ENCODE peak calls at places on chromosomes 2 and 18, in eight cellular contexts. W is substantia nigra, I is ecto neural progenitor cell, K is HT-29, L is Panc1, J is neural crest cell, Q is GM12865, B is H9. E is an unnamed sample.

GRCh38 chr18:64546451-64546850 is 397.6 kb upstream of the LINC00305 start:
- DNase-seq in W (no peak), B (no peak), K (no peak), I (no peak), Q (no peak), J (no peak), L (no peak), E (no peak)

GRCh38 chr2:8576525-8577157 is 105.2 kb upstream of the ID2 start:
- DNase-seq in Q (peak; percentile 76), W (peak; percentile 28), L (no peak), J (no peak), I (peak; percentile 42), B (no peak), K (no peak), E (no peak)

GRCh38 chr18:67639872-67640271 is 123.4 kb upstream of the DSEL start:
- DNase-seq in W (no peak), B (no peak), K (no peak), J (no peak), L (no peak), Q (no peak), I (no peak), E (no peak)

GRCh38 chr2:159256159-159256558 is 30.3 kb downstream of the WDSUB1 start:
- DNase-seq in J (no peak), K (no peak), I (no peak), L (no peak), B (no peak), Q (no peak), W (no peak), E (no peak)

GRCh38 chr2:143282684-143283083 is 153.5 kb downstream of the ARHGAP15 start:
- DNase-seq in W (no peak), I (no peak), K (no peak), Q (peak; percentile 15), B (peak; percentile 55), J (no peak), L (no peak), E (no peak)

GRCh38 chr18:62425465-62426190 is 97.2 kb upstream of the ZCCHC2 start:
- DNase-seq in Q (peak; percentile 87), B (peak; percentile 83), K (peak; percentile 87), W (peak; percentile 31), L (peak; percentile 94), J (peak; percentile 65), I (peak; percentile 64), E (peak; percentile 83)

GRCh38 chr18:79477711-79478483 is 82.2 kb downstream of the NFATC1 start:
- DNase-seq in W (no peak), Q (no peak), B (no peak), K (no peak), J (no peak), I (no peak), L (no peak), E (no peak)

GRCh38 chr2:169080250-169081035 is 11.1 kb downstream of the DHRS9 start:
- DNase-seq in I (no peak), K (no peak), W (no peak), B (no peak), Q (peak; percentile 57), L (no peak), J (no peak), E (no peak)

GRCh38 chr2:217839750-217840107 is 163.1 kb downstream of the TNS1 start:
- DNase-seq in B (no peak), W (no peak), I (no peak), K (no peak), Q (no peak), J (no peak), L (no peak), E (no peak)

GRCh38 chr2:72837171-72837570 is 11.3 kb upstream of the EXOC6B start:
- DNase-seq in Q (no peak), J (no peak), B (no peak), I (no peak), K (no peak), L (no peak), W (no peak), E (no peak)

GRCh38 chr18:74499633-74500032 is 3.5 kb downstream of the CNDP2 start:
- DNase-seq in Q (peak; percentile 86), J (no peak), W (peak; percentile 70), K (peak; percentile 37), B (peak; percentile 57), L (no peak), I (no peak), E (no peak)

GRCh38 chr2:200054681-200055468 is 99.5 kb downstream of the MAIP1 start:
- DNase-seq in Q (peak; percentile 3), B (peak; percentile 87), J (peak; percentile 12), W (no peak), K (no peak), L (no peak), I (peak; percentile 51), E (peak; percentile 4)

GRCh38 chr2:118090387-118091139 is 2.3 kb downstream of the INSIG2 start:
- DNase-seq in B (no peak), W (no peak), Q (no peak), L (no peak), K (no peak), J (no peak), I (no peak), E (no peak)

GRCh38 chr2:171244466-171244969 is 83.8 kb upstream of the TLK1 start:
- DNase-seq in L (no peak), K (no peak), Q (no peak), I (no peak), B (no peak), W (no peak), J (no peak), E (no peak)

GRCh38 chr2:155599834-155600233 is 732.7 kb downstream of the NR4A2 start:
- DNase-seq in B (no peak), Q (no peak), W (no peak), J (no peak), L (no peak), K (no peak), I (no peak), E (no peak)

GRCh38 chr2:208466920-208467298 is 60.3 kb downstream of the PTH2R start:
- DNase-seq in W (no peak), B (no peak), J (no peak), K (no peak), Q (no peak), I (no peak), L (no peak), E (no peak)

GRCh38 chr2:15730545-15731212 is 139.0 kb downstream of the DDX1 start:
- DNase-seq in W (peak; percentile 86), L (peak; percentile 54), I (no peak), K (peak; percentile 92), Q (peak; percentile 63), B (no peak), J (no peak), E (no peak)

GRCh38 chr18:57921708-57922107 is 118.6 kb upstream of the ATP8B1 start:
- DNase-seq in I (no peak), L (no peak), Q (no peak), K (no peak), J (no peak), B (no peak), W (no peak), E (no peak)

GRCh38 chr18:1092228-1092627 is 187.6 kb downstream of the ADCYAP1 start:
- DNase-seq in K (peak; percentile 44), Q (no peak), L (no peak), W (no peak), J (no peak), B (peak; percentile 62), I (no peak), E (no peak)

GRCh38 chr2:117957616-117958015 is 56.3 kb downstream of the CCDC93 start:
- DNase-seq in W (no peak), Q (no peak), J (no peak), L (no peak), I (no peak), K (peak; percentile 3), B (no peak), E (no peak)

GRCh38 chr2:197700960-197701359 is 4.2 kb upstream of the MARS2 start:
- DNase-seq in B (no peak), L (no peak), W (no peak), Q (peak; percentile 30), K (no peak), J (no peak), I (no peak), E (no peak)

GRCh38 chr2:50851891-50852290 is 180.0 kb downstream of the NRXN1 start:
- DNase-seq in B (no peak), L (no peak), J (no peak), W (no peak), Q (no peak), K (no peak), I (no peak), E (no peak)

GRCh38 chr2:189125195-189125594 is 54.4 kb downstream of the COL5A2 start:
- DNase-seq in L (no peak), W (no peak), J (no peak), K (no peak), Q (no peak), B (no peak), I (no peak), E (no peak)

GRCh38 chr18:39211461-39211860 is 1645.9 kb upstream of the CELF4 start:
- DNase-seq in K (no peak), L (no peak), W (no peak), Q (no peak), B (no peak), J (no peak), I (no peak), E (no peak)

GRCh38 chr2:157741819-157742484 is 113.3 kb upstream of the ACVR1C start:
- DNase-seq in J (no peak), L (no peak), K (no peak), I (no peak), B (no peak), W (no peak), Q (peak; percentile 12), E (no peak)

GRCh38 chr2:189576361-189576760 is 4.2 kb downstream of the SLC40A1 start:
- DNase-seq in W (no peak), J (no peak), L (no peak), Q (no peak), B (no peak), I (no peak), K (no peak), E (no peak)

GRCh38 chr2:191327484-191327883 is 82.3 kb downstream of the MYO1B start:
- DNase-seq in K (no peak), I (no peak), Q (no peak), L (no peak), B (no peak), J (no peak), W (no peak), E (no peak)

GRCh38 chr2:49248506-49248905 is 94.2 kb upstream of the FSHR start:
- DNase-seq in K (no peak), W (no peak), J (no peak), I (no peak), L (no peak), Q (no peak), B (no peak), E (no peak)

GRCh38 chr2:234165421-234165820 is 114.9 kb downstream of the SPP2 start:
- DNase-seq in L (no peak), Q (no peak), I (no peak), J (no peak), B (no peak), K (no peak), W (no peak), E (no peak)

GRCh38 chr2:134795765-134796164 is 42.7 kb upstream of the ACMSD start:
- DNase-seq in K (no peak), I (no peak), L (no peak), B (no peak), W (no peak), J (no peak), Q (no peak), E (no peak)

GRCh38 chr2:240981273-240981672 is 17.1 kb upstream of the SNED1 start:
- DNase-seq in K (no peak), I (no peak), L (no peak), J (no peak), B (no peak), W (no peak), Q (no peak), E (no peak)

GRCh38 chr2:6372317-6372903 is 493.3 kb downstream of the CMPK2 start:
- DNase-seq in I (no peak), W (no peak), J (no peak), K (no peak), B (no peak), Q (no peak), L (no peak), E (no peak)

GRCh38 chr2:227862227-227862740 is 9.1 kb upstream of the DAW1 start:
- DNase-seq in J (peak; percentile 32), K (peak; percentile 81), Q (peak; percentile 78), B (no peak), W (no peak), I (no peak), L (no peak), E (peak; percentile 7)

GRCh38 chr2:230954738-230955137 is 29.7 kb upstream of the GPR55 start:
- DNase-seq in J (no peak), B (no peak), K (no peak), I (no peak), Q (no peak), L (no peak), W (no peak), E (no peak)

E was measured in NCI-H1436.